ENCODE peak calls at places on chromosomes 11 and 22, in eight cellular contexts. One of them, this sample, is unnamed.
A peak's percentile ranks its signal among the peaks of the same experiment; 100 is the strongest.

GRCh38 chr22:46007848-46008261 is 30.9 kb upstream of the WNT7B start:
- DNase-seq in activated CD4-positive, alpha-beta T cell treated with anti-CD3 and anti-CD28 coated beads, Interleukin-2, amount 50 U/mL, for 48 hours: no peak
- DNase-seq in heart right ventricle: peak; percentile 89
- DNase-seq in adipocyte: peak; percentile 90
- DNase-seq in HCT116: no peak
- DNase-seq in right cardiac atrium: peak; percentile 95
- DNase-seq in stimulated activated CD8-positive, alpha-beta memory T cell treated with anti-CD3 and anti-CD28 coated beads, Interleukin-2, amount 100 ng/mL, for 1 hour: no peak
- DNase-seq in stromal cell of bone marrow: peak; percentile 91
- DNase-seq in this sample: no peak

GRCh38 chr11:66055021-66055420 is 2.9 kb downstream of the SF3B2 start:
- DNase-seq in activated CD4-positive, alpha-beta T cell treated with anti-CD3 and anti-CD28 coated beads, Interleukin-2, amount 50 U/mL, for 48 hours: no peak
- DNase-seq in heart right ventricle: no peak
- DNase-seq in right cardiac atrium: no peak
- DNase-seq in stromal cell of bone marrow: no peak
- DNase-seq in HCT116: no peak
- DNase-seq in stimulated activated CD8-positive, alpha-beta memory T cell treated with anti-CD3 and anti-CD28 coated beads, Interleukin-2, amount 100 ng/mL, for 1 hour: no peak
- DNase-seq in adipocyte: no peak
- DNase-seq in this sample: no peak

GRCh38 chr11:73273246-73273890 is 1.2 kb downstream of the P2RY6 start:
- DNase-seq in stromal cell of bone marrow: no peak
- DNase-seq in stimulated activated CD8-positive, alpha-beta memory T cell treated with anti-CD3 and anti-CD28 coated beads, Interleukin-2, amount 100 ng/mL, for 1 hour: no peak
- DNase-seq in activated CD4-positive, alpha-beta T cell treated with anti-CD3 and anti-CD28 coated beads, Interleukin-2, amount 50 U/mL, for 48 hours: no peak
- DNase-seq in right cardiac atrium: no peak
- DNase-seq in heart right ventricle: no peak
- DNase-seq in adipocyte: no peak
- DNase-seq in HCT116: no peak
- DNase-seq in this sample: no peak

GRCh38 chr22:39287076-39287743 is 32.2 kb downstream of the RPL3 start:
- DNase-seq in activated CD4-positive, alpha-beta T cell treated with anti-CD3 and anti-CD28 coated beads, Interleukin-2, amount 50 U/mL, for 48 hours: no peak
- DNase-seq in stimulated activated CD8-positive, alpha-beta memory T cell treated with anti-CD3 and anti-CD28 coated beads, Interleukin-2, amount 100 ng/mL, for 1 hour: no peak
- DNase-seq in adipocyte: no peak
- DNase-seq in right cardiac atrium: no peak
- DNase-seq in HCT116: no peak
- DNase-seq in heart right ventricle: no peak
- DNase-seq in stromal cell of bone marrow: no peak
- DNase-seq in this sample: no peak

GRCh38 chr11:116502641-116503061 is 270.1 kb downstream of the BUD13 start:
- DNase-seq in right cardiac atrium: no peak
- DNase-seq in activated CD4-positive, alpha-beta T cell treated with anti-CD3 and anti-CD28 coated beads, Interleukin-2, amount 50 U/mL, for 48 hours: no peak
- DNase-seq in adipocyte: no peak
- DNase-seq in stromal cell of bone marrow: no peak
- DNase-seq in stimulated activated CD8-positive, alpha-beta memory T cell treated with anti-CD3 and anti-CD28 coated beads, Interleukin-2, amount 100 ng/mL, for 1 hour: no peak
- DNase-seq in heart right ventricle: peak; percentile 10
- DNase-seq in HCT116: no peak
- DNase-seq in this sample: peak; percentile 2

GRCh38 chr11:96197801-96198465 is 145.1 kb downstream of the MAML2 start:
- DNase-seq in heart right ventricle: no peak
- DNase-seq in stimulated activated CD8-positive, alpha-beta memory T cell treated with anti-CD3 and anti-CD28 coated beads, Interleukin-2, amount 100 ng/mL, for 1 hour: no peak
- DNase-seq in adipocyte: no peak
- DNase-seq in stromal cell of bone marrow: no peak
- DNase-seq in activated CD4-positive, alpha-beta T cell treated with anti-CD3 and anti-CD28 coated beads, Interleukin-2, amount 50 U/mL, for 48 hours: no peak
- DNase-seq in right cardiac atrium: no peak
- DNase-seq in HCT116: no peak
- DNase-seq in this sample: no peak

GRCh38 chr11:21511835-21512440 is 680.9 kb upstream of the ANO5 start:
- DNase-seq in heart right ventricle: no peak
- DNase-seq in activated CD4-positive, alpha-beta T cell treated with anti-CD3 and anti-CD28 coated beads, Interleukin-2, amount 50 U/mL, for 48 hours: peak; percentile 9
- DNase-seq in stimulated activated CD8-positive, alpha-beta memory T cell treated with anti-CD3 and anti-CD28 coated beads, Interleukin-2, amount 100 ng/mL, for 1 hour: no peak
- DNase-seq in adipocyte: peak; percentile 2
- DNase-seq in stromal cell of bone marrow: no peak
- DNase-seq in HCT116: peak; percentile 3
- DNase-seq in right cardiac atrium: peak; percentile 65
- DNase-seq in this sample: no peak

GRCh38 chr11:1573077-1573846 is 1.2 kb upstream of the DUSP8 start:
- DNase-seq in stimulated activated CD8-positive, alpha-beta memory T cell treated with anti-CD3 and anti-CD28 coated beads, Interleukin-2, amount 100 ng/mL, for 1 hour: no peak
- DNase-seq in HCT116: no peak
- DNase-seq in heart right ventricle: no peak
- DNase-seq in activated CD4-positive, alpha-beta T cell treated with anti-CD3 and anti-CD28 coated beads, Interleukin-2, amount 50 U/mL, for 48 hours: peak; percentile 22
- DNase-seq in right cardiac atrium: peak; percentile 54
- DNase-seq in stromal cell of bone marrow: no peak
- DNase-seq in adipocyte: peak; percentile 24
- DNase-seq in this sample: peak; percentile 53

GRCh38 chr11:68386331-68386978 is 74.1 kb downstream of the LRP5 start:
- DNase-seq in stromal cell of bone marrow: no peak
- DNase-seq in activated CD4-positive, alpha-beta T cell treated with anti-CD3 and anti-CD28 coated beads, Interleukin-2, amount 50 U/mL, for 48 hours: no peak
- DNase-seq in heart right ventricle: no peak
- DNase-seq in right cardiac atrium: no peak
- DNase-seq in adipocyte: no peak
- DNase-seq in stimulated activated CD8-positive, alpha-beta memory T cell treated with anti-CD3 and anti-CD28 coated beads, Interleukin-2, amount 100 ng/mL, for 1 hour: no peak
- DNase-seq in HCT116: peak; percentile 13
- DNase-seq in this sample: no peak

GRCh38 chr11:12502041-12502440 is 124.7 kb downstream of the PARVA start:
- DNase-seq in activated CD4-positive, alpha-beta T cell treated with anti-CD3 and anti-CD28 coated beads, Interleukin-2, amount 50 U/mL, for 48 hours: no peak
- DNase-seq in stimulated activated CD8-positive, alpha-beta memory T cell treated with anti-CD3 and anti-CD28 coated beads, Interleukin-2, amount 100 ng/mL, for 1 hour: no peak
- DNase-seq in right cardiac atrium: no peak
- DNase-seq in HCT116: no peak
- DNase-seq in stromal cell of bone marrow: no peak
- DNase-seq in adipocyte: no peak
- DNase-seq in heart right ventricle: no peak
- DNase-seq in this sample: no peak

GRCh38 chr22:38034278-38034882 is 22.8 kb upstream of the PICK1 start:
- DNase-seq in stimulated activated CD8-positive, alpha-beta memory T cell treated with anti-CD3 and anti-CD28 coated beads, Interleukin-2, amount 100 ng/mL, for 1 hour: no peak
- DNase-seq in heart right ventricle: peak; percentile 74
- DNase-seq in adipocyte: peak; percentile 64
- DNase-seq in HCT116: peak; percentile 68
- DNase-seq in stromal cell of bone marrow: peak; percentile 63
- DNase-seq in activated CD4-positive, alpha-beta T cell treated with anti-CD3 and anti-CD28 coated beads, Interleukin-2, amount 50 U/mL, for 48 hours: no peak
- DNase-seq in right cardiac atrium: peak; percentile 93
- DNase-seq in this sample: no peak

GRCh38 chr11:124872280-124872679 is 7.0 kb downstream of the ROBO3 start:
- DNase-seq in stromal cell of bone marrow: no peak
- DNase-seq in right cardiac atrium: peak; percentile 39
- DNase-seq in activated CD4-positive, alpha-beta T cell treated with anti-CD3 and anti-CD28 coated beads, Interleukin-2, amount 50 U/mL, for 48 hours: no peak
- DNase-seq in heart right ventricle: no peak
- DNase-seq in HCT116: no peak
- DNase-seq in stimulated activated CD8-positive, alpha-beta memory T cell treated with anti-CD3 and anti-CD28 coated beads, Interleukin-2, amount 100 ng/mL, for 1 hour: no peak
- DNase-seq in adipocyte: no peak
- DNase-seq in this sample: no peak

GRCh38 chr11:128908391-128909246 is 17.5 kb downstream of the KCNJ5 start:
- DNase-seq in heart right ventricle: peak; percentile 73
- DNase-seq in stromal cell of bone marrow: no peak
- DNase-seq in stimulated activated CD8-positive, alpha-beta memory T cell treated with anti-CD3 and anti-CD28 coated beads, Interleukin-2, amount 100 ng/mL, for 1 hour: no peak
- DNase-seq in activated CD4-positive, alpha-beta T cell treated with anti-CD3 and anti-CD28 coated beads, Interleukin-2, amount 50 U/mL, for 48 hours: no peak
- DNase-seq in HCT116: peak; percentile 45
- DNase-seq in right cardiac atrium: peak; percentile 84
- DNase-seq in adipocyte: peak; percentile 81
- DNase-seq in this sample: no peak

GRCh38 chr11:128774593-128774992 is 80.7 kb downstream of the FLI1 start:
- DNase-seq in stimulated activated CD8-positive, alpha-beta memory T cell treated with anti-CD3 and anti-CD28 coated beads, Interleukin-2, amount 100 ng/mL, for 1 hour: no peak
- DNase-seq in adipocyte: no peak
- DNase-seq in heart right ventricle: no peak
- DNase-seq in right cardiac atrium: no peak
- DNase-seq in activated CD4-positive, alpha-beta T cell treated with anti-CD3 and anti-CD28 coated beads, Interleukin-2, amount 50 U/mL, for 48 hours: no peak
- DNase-seq in HCT116: no peak
- DNase-seq in stromal cell of bone marrow: no peak
- DNase-seq in this sample: no peak

GRCh38 chr22:37056246-37056645 is 4.7 kb downstream of the KCTD17 start:
- DNase-seq in HCT116: no peak
- DNase-seq in stimulated activated CD8-positive, alpha-beta memory T cell treated with anti-CD3 and anti-CD28 coated beads, Interleukin-2, amount 100 ng/mL, for 1 hour: no peak
- DNase-seq in right cardiac atrium: peak; percentile 14
- DNase-seq in stromal cell of bone marrow: no peak
- DNase-seq in activated CD4-positive, alpha-beta T cell treated with anti-CD3 and anti-CD28 coated beads, Interleukin-2, amount 50 U/mL, for 48 hours: no peak
- DNase-seq in adipocyte: no peak
- DNase-seq in heart right ventricle: no peak
- DNase-seq in this sample: no peak

GRCh38 chr11:133718831-133719230 is 126.5 kb downstream of the SPATA19 start:
- DNase-seq in adipocyte: no peak
- DNase-seq in right cardiac atrium: no peak
- DNase-seq in heart right ventricle: no peak
- DNase-seq in activated CD4-positive, alpha-beta T cell treated with anti-CD3 and anti-CD28 coated beads, Interleukin-2, amount 50 U/mL, for 48 hours: no peak
- DNase-seq in HCT116: no peak
- DNase-seq in stimulated activated CD8-positive, alpha-beta memory T cell treated with anti-CD3 and anti-CD28 coated beads, Interleukin-2, amount 100 ng/mL, for 1 hour: no peak
- DNase-seq in stromal cell of bone marrow: no peak
- DNase-seq in this sample: no peak

GRCh38 chr11:74749127-74749964 is 697 bp downstream of the RNF169 start:
- DNase-seq in heart right ventricle: peak; percentile 40
- DNase-seq in HCT116: peak; percentile 19
- DNase-seq in stimulated activated CD8-positive, alpha-beta memory T cell treated with anti-CD3 and anti-CD28 coated beads, Interleukin-2, amount 100 ng/mL, for 1 hour: no peak
- DNase-seq in activated CD4-positive, alpha-beta T cell treated with anti-CD3 and anti-CD28 coated beads, Interleukin-2, amount 50 U/mL, for 48 hours: peak; percentile 50
- DNase-seq in right cardiac atrium: peak; percentile 80
- DNase-seq in stromal cell of bone marrow: no peak
- DNase-seq in adipocyte: peak; percentile 70
- DNase-seq in this sample: no peak

GRCh38 chr22:36423461-36424404 is 36.0 kb upstream of the MYH9 start:
- DNase-seq in stromal cell of bone marrow: no peak
- DNase-seq in HCT116: no peak
- DNase-seq in activated CD4-positive, alpha-beta T cell treated with anti-CD3 and anti-CD28 coated beads, Interleukin-2, amount 50 U/mL, for 48 hours: no peak
- DNase-seq in heart right ventricle: no peak
- DNase-seq in stimulated activated CD8-positive, alpha-beta memory T cell treated with anti-CD3 and anti-CD28 coated beads, Interleukin-2, amount 100 ng/mL, for 1 hour: no peak
- DNase-seq in right cardiac atrium: no peak
- DNase-seq in adipocyte: no peak
- DNase-seq in this sample: no peak

GRCh38 chr22:32286290-32286840 is 31.2 kb upstream of the SLC5A4 start:
- DNase-seq in activated CD4-positive, alpha-beta T cell treated with anti-CD3 and anti-CD28 coated beads, Interleukin-2, amount 50 U/mL, for 48 hours: no peak
- DNase-seq in adipocyte: no peak
- DNase-seq in heart right ventricle: no peak
- DNase-seq in HCT116: no peak
- DNase-seq in stromal cell of bone marrow: no peak
- DNase-seq in right cardiac atrium: no peak
- DNase-seq in stimulated activated CD8-positive, alpha-beta memory T cell treated with anti-CD3 and anti-CD28 coated beads, Interleukin-2, amount 100 ng/mL, for 1 hour: no peak
- DNase-seq in this sample: no peak

GRCh38 chr11:57641011-57641410 is 8.7 kb downstream of the YPEL4 start:
- DNase-seq in heart right ventricle: no peak
- DNase-seq in adipocyte: peak; percentile 65
- DNase-seq in HCT116: no peak
- DNase-seq in stromal cell of bone marrow: no peak
- DNase-seq in stimulated activated CD8-positive, alpha-beta memory T cell treated with anti-CD3 and anti-CD28 coated beads, Interleukin-2, amount 100 ng/mL, for 1 hour: no peak
- DNase-seq in right cardiac atrium: peak; percentile 71
- DNase-seq in activated CD4-positive, alpha-beta T cell treated with anti-CD3 and anti-CD28 coated beads, Interleukin-2, amount 50 U/mL, for 48 hours: no peak
- DNase-seq in this sample: no peak

GRCh38 chr11:65743928-65744698 is 23.5 kb upstream of the RNASEH2C start:
- DNase-seq in stimulated activated CD8-positive, alpha-beta memory T cell treated with anti-CD3 and anti-CD28 coated beads, Interleukin-2, amount 100 ng/mL, for 1 hour: no peak
- DNase-seq in heart right ventricle: no peak
- DNase-seq in adipocyte: peak; percentile 25
- DNase-seq in activated CD4-positive, alpha-beta T cell treated with anti-CD3 and anti-CD28 coated beads, Interleukin-2, amount 50 U/mL, for 48 hours: peak; percentile 23
- DNase-seq in HCT116: peak; percentile 62
- DNase-seq in stromal cell of bone marrow: no peak
- DNase-seq in right cardiac atrium: no peak
- DNase-seq in this sample: no peak

GRCh38 chr11:127000991-127001390 is 421 bp upstream of the KIRREL3 start:
- DNase-seq in heart right ventricle: no peak
- DNase-seq in stimulated activated CD8-positive, alpha-beta memory T cell treated with anti-CD3 and anti-CD28 coated beads, Interleukin-2, amount 100 ng/mL, for 1 hour: no peak
- DNase-seq in adipocyte: peak; percentile 33
- DNase-seq in stromal cell of bone marrow: no peak
- DNase-seq in right cardiac atrium: no peak
- DNase-seq in activated CD4-positive, alpha-beta T cell treated with anti-CD3 and anti-CD28 coated beads, Interleukin-2, amount 50 U/mL, for 48 hours: no peak
- DNase-seq in HCT116: no peak
- DNase-seq in this sample: no peak

GRCh38 chr11:17012712-17013547 is 1.3 kb downstream of the PLEKHA7 start:
- DNase-seq in activated CD4-positive, alpha-beta T cell treated with anti-CD3 and anti-CD28 coated beads, Interleukin-2, amount 50 U/mL, for 48 hours: no peak
- DNase-seq in stromal cell of bone marrow: peak; percentile 66
- DNase-seq in HCT116: peak; percentile 12
- DNase-seq in stimulated activated CD8-positive, alpha-beta memory T cell treated with anti-CD3 and anti-CD28 coated beads, Interleukin-2, amount 100 ng/mL, for 1 hour: no peak
- DNase-seq in right cardiac atrium: peak; percentile 80
- DNase-seq in heart right ventricle: peak; percentile 50
- DNase-seq in adipocyte: peak; percentile 14
- DNase-seq in this sample: no peak

GRCh38 chr11:111372538-111372937 is 6.5 kb downstream of the POU2AF1 start:
- DNase-seq in stimulated activated CD8-positive, alpha-beta memory T cell treated with anti-CD3 and anti-CD28 coated beads, Interleukin-2, amount 100 ng/mL, for 1 hour: no peak
- DNase-seq in HCT116: no peak
- DNase-seq in heart right ventricle: no peak
- DNase-seq in right cardiac atrium: no peak
- DNase-seq in stromal cell of bone marrow: no peak
- DNase-seq in adipocyte: no peak
- DNase-seq in activated CD4-positive, alpha-beta T cell treated with anti-CD3 and anti-CD28 coated beads, Interleukin-2, amount 50 U/mL, for 48 hours: no peak
- DNase-seq in this sample: no peak

GRCh38 chr11:19474954-19475811 is 234.4 kb upstream of the E2F8 start:
- DNase-seq in activated CD4-positive, alpha-beta T cell treated with anti-CD3 and anti-CD28 coated beads, Interleukin-2, amount 50 U/mL, for 48 hours: no peak
- DNase-seq in HCT116: no peak
- DNase-seq in stromal cell of bone marrow: no peak
- DNase-seq in right cardiac atrium: no peak
- DNase-seq in stimulated activated CD8-positive, alpha-beta memory T cell treated with anti-CD3 and anti-CD28 coated beads, Interleukin-2, amount 100 ng/mL, for 1 hour: no peak
- DNase-seq in adipocyte: no peak
- DNase-seq in heart right ventricle: no peak
- DNase-seq in this sample: no peak

GRCh38 chr11:124762624-124763155 is 600 bp upstream of the ESAM start:
- DNase-seq in right cardiac atrium: peak; percentile 69
- DNase-seq in stimulated activated CD8-positive, alpha-beta memory T cell treated with anti-CD3 and anti-CD28 coated beads, Interleukin-2, amount 100 ng/mL, for 1 hour: no peak
- DNase-seq in adipocyte: peak; percentile 23
- DNase-seq in stromal cell of bone marrow: no peak
- DNase-seq in activated CD4-positive, alpha-beta T cell treated with anti-CD3 and anti-CD28 coated beads, Interleukin-2, amount 50 U/mL, for 48 hours: no peak
- DNase-seq in heart right ventricle: no peak
- DNase-seq in HCT116: no peak
- DNase-seq in this sample: no peak